ENCODE peak calls at places on chromosome 14, in five cellular contexts. M is Panc1, O is breast epithelium, J is endothelial cell of umbilical vein, W is stomach. H is an unnamed sample.

GRCh38 chr14:68840454-68840853 is 47.6 kb upstream of the ZFP36L1 start:
- DNase-seq in M (no peak), O (no peak), J (no peak), W (no peak), H (no peak)

GRCh38 chr14:29348504-29348903 is 579.1 kb downstream of the PRKD1 start:
- DNase-seq in M (no peak), O (no peak), J (no peak), W (no peak), H (no peak)

GRCh38 chr14:24367506-24368214 is at the start of gene NFATC4:
- DNase-seq in M (no peak), O (peak; percentile 62), J (peak; percentile 88), W (peak; percentile 70), H (peak; percentile 59)

GRCh38 chr14:35046048-35046750 is at the start of gene FAM177A1:
- DNase-seq in M (peak; percentile 52), O (peak; percentile 99), J (peak; percentile 98), W (peak; percentile 99), H (peak; percentile 95)

GRCh38 chr14:41051801-41052200 is 554.9 kb upstream of the LRFN5 start:
- DNase-seq in M (no peak), O (no peak), J (no peak), W (no peak), H (no peak)

GRCh38 chr14:62604524-62604923 is 440.7 kb downstream of the KCNH5 start:
- DNase-seq in M (no peak), O (no peak), J (no peak), W (no peak), H (no peak)

GRCh38 chr14:70921669-70922068 is 14.4 kb downstream of the PCNX1 start:
- DNase-seq in M (no peak), O (no peak), J (no peak), W (no peak), H (no peak)

GRCh38 chr14:32087173-32087861 is 10.2 kb downstream of the ARHGAP5 start:
- DNase-seq in M (no peak), O (no peak), J (no peak), W (no peak), H (no peak)

GRCh38 chr14:69547701-69548348 is 26.8 kb downstream of the CCDC177 start:
- DNase-seq in M (no peak), O (no peak), J (no peak), W (no peak), H (peak; percentile 44)

GRCh38 chr14:104277416-104278213 is 139.2 kb downstream of the KIF26A start:
- DNase-seq in M (no peak), O (no peak), J (no peak), W (peak; percentile 22), H (no peak)

DNA sequence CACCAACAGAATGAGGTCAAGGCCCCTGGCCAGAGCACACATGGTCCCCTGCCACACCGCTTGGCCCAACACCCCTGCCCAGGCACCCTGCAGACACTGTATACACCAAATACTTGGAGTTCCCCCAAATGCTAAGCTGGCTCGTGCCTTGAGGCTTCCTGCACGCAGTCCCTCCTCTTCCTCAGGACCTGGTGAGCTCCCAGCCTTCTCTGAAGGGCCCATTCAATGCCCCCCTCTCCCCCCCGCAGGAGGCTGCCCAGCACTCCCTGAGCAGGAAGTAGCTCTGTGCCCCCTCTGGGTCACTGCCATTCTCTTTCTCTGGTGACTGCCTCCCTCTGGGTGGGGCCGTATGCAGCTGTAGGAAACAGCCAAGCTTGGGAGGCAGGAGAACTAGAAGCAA is 75.3 kb downstream of the ITPK1 start:
- DNase-seq in M (no peak), O (no peak), J (no peak), W (peak; percentile 59), H (no peak)
- TF ChIP-seq POLR2AphosphoS5 in M (no peak), O (no peak), J (no peak), W (no peak), H (no peak)

GRCh38 chr14:94570002-94570400 is 8.8 kb downstream of the SERPINA4 start:
- DNase-seq in M (no peak), O (no peak), J (no peak), W (no peak), H (no peak)
- TF ChIP-seq POLR2AphosphoS5 in M (no peak), O (no peak), J (no peak), W (no peak), H (no peak)

GRCh38 chr14:55389330-55389729 is 22.3 kb downstream of the ATG14 start:
- DNase-seq in M (no peak), O (no peak), J (no peak), W (no peak), H (no peak)
- TF ChIP-seq POLR2AphosphoS5 in M (no peak), O (no peak), J (no peak), W (no peak), H (no peak)

GRCh38 chr14:100285913-100286400 is 20.3 kb downstream of the SLC25A29 start:
- DNase-seq in M (no peak), O (no peak), J (no peak), W (no peak), H (no peak)

GRCh38 chr14:100287202-100287997 is 18.8 kb downstream of the SLC25A29 start:
- DNase-seq in M (no peak), O (no peak), J (no peak), W (no peak), H (no peak)

GRCh38 chr14:100286484-100287191 is 19.6 kb downstream of the SLC25A29 start:
- DNase-seq in M (no peak), O (no peak), J (no peak), W (peak; percentile 20), H (no peak)

GRCh38 chr14:100283984-100284881 is 22.0 kb downstream of the SLC25A29 start:
- DNase-seq in M (no peak), O (no peak), J (no peak), W (peak; percentile 22), H (no peak)

GRCh38 chr14:100285021-100285912 is 21.0 kb downstream of the SLC25A29 start:
- DNase-seq in M (no peak), O (no peak), J (peak; percentile 60), W (peak; percentile 76), H (peak; percentile 96)
- TF ChIP-seq POLR2AphosphoS5 in M (peak; percentile 55), O (peak; percentile 15), J (peak; percentile 56), W (no peak), H (no peak)

GRCh38 chr14:54488318-54488645 is 498 bp downstream of the GMFB start:
- DNase-seq in M (no peak), O (no peak), J (no peak), W (no peak), H (peak; percentile 29)

GRCh38 chr14:54488646-54489317 is at the start of gene GMFB:
- DNase-seq in M (peak; percentile 54), O (peak; percentile 88), J (peak; percentile 95), W (peak; percentile 93), H (peak; percentile 82)

GRCh38 chr14:54486685-54487084 is 2.1 kb downstream of the GMFB start:
- DNase-seq in M (no peak), O (no peak), J (no peak), W (no peak), H (no peak)

GRCh38 chr14:54489318-54489683 is 521 bp upstream of the GMFB start:
- DNase-seq in M (no peak), O (no peak), J (no peak), W (no peak), H (no peak)

DNA sequence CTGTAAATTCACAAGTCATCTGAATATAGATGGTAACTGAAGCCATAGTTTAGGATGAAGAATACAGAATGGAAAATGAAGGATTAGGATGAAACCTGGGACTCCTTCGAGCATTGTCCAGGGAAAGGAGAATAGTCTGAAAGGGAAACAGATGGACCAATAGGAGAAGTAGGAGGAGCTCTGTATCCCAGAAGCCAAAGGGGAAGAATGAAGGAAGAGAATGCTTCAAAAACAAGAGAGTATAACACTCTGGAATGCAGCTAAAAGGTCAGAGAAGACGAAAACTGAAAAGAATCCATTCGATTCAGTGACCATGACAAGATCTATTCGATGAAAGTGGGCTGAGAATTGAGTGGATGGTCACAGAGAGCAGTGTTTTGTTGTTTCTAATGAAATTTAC is 1.0 kb downstream of the GMFB start:
- DNase-seq in M (no peak), O (no peak), J (peak; percentile 59), W (no peak), H (no peak)
- TF ChIP-seq POLR2AphosphoS5 in M (no peak), O (no peak), J (peak; percentile 17), W (no peak), H (no peak)

DNA sequence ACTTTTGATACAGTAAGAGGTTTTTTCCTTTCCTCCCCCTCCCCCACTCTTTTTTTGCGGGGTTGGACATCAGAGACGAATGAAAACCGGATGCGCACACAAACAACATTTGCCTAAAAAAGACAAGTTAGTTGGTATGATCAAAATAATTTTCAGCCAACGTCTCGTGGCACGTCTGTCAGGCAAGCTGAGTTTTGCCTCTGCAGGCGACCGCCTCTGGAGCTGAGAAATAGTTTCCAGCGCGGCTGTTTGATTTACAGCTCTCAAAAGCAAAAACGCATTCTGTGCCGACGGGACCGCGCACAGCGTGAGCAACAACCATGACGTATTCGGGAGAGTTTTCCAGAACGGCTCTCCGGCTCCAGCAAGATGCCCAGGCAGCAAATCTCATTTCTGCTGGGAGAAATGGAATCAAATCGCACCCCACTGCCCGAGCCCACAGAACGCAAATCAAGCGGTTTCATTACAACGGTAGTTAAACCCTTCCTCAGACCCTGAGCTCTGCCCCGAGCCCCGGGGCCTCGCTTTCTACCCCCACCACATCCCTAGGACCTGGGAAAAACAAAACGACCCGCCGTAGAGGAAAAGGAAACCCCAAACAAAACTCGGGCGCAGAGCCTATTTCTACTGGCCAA is 14.2 kb upstream of the CALM1 start:
- DNase-seq in M (no peak), O (peak; percentile 63), J (peak; percentile 90), W (peak; percentile 69), H (peak; percentile 17)
- TF ChIP-seq POLR2AphosphoS5 in M (no peak), O (no peak), J (no peak), W (peak; percentile 64), H (peak; percentile 66)

H was measured in GM12891.